ENCODE peak calls at places on chromosomes 1 and 21, in four cellular contexts. One of them, this sample, is unnamed.

GRCh38 chr1:176692431-176692830 is 229.5 kb downstream of the PAPPA2 start:
- DNase-seq in stomach: no peak
- DNase-seq in heart right ventricle: peak; percentile 77
- DNase-seq in tibial artery: no peak
- DNase-seq in this sample: no peak

GRCh38 chr21:15289896-15290841 is 225.4 kb upstream of the NRIP1 start:
- DNase-seq in stomach: peak; percentile 76
- DNase-seq in heart right ventricle: peak; percentile 31
- DNase-seq in tibial artery: no peak
- DNase-seq in this sample: no peak

GRCh38 chr21:15097580-15097979 is 32.8 kb upstream of the NRIP1 start:
- DNase-seq in stomach: no peak
- DNase-seq in heart right ventricle: no peak
- DNase-seq in tibial artery: no peak
- DNase-seq in this sample: no peak

GRCh38 chr1:53681647-53682368 is 57.2 kb downstream of the GLIS1 start:
- DNase-seq in stomach: peak; percentile 48
- DNase-seq in heart right ventricle: peak; percentile 33
- DNase-seq in tibial artery: no peak
- DNase-seq in this sample: no peak

GRCh38 chr1:238738942-238739341 is 647.4 kb upstream of the CHRM3 start:
- DNase-seq in stomach: no peak
- DNase-seq in heart right ventricle: no peak
- DNase-seq in tibial artery: no peak
- DNase-seq in this sample: no peak

GRCh38 chr1:8314346-8315280 is 3.3 kb upstream of the SLC45A1 start:
- DNase-seq in stomach: peak; percentile 83
- DNase-seq in heart right ventricle: peak; percentile 68
- DNase-seq in tibial artery: peak; percentile 86
- DNase-seq in this sample: peak; percentile 80

GRCh38 chr1:160830321-160831153 is 32.1 kb downstream of the CD244 start:
- DNase-seq in stomach: peak; percentile 89
- DNase-seq in heart right ventricle: peak; percentile 39
- DNase-seq in tibial artery: no peak
- DNase-seq in this sample: no peak

GRCh38 chr1:44587796-44588460 is 86.4 kb downstream of the TMEM53 start:
- DNase-seq in stomach: no peak
- DNase-seq in heart right ventricle: peak; percentile 26
- DNase-seq in tibial artery: no peak
- DNase-seq in this sample: no peak

GRCh38 chr1:39574646-39575045 is 1.9 kb downstream of the PABPC4 start:
- DNase-seq in stomach: peak; percentile 50
- DNase-seq in heart right ventricle: no peak
- DNase-seq in tibial artery: no peak
- DNase-seq in this sample: no peak

GRCh38 chr1:68188644-68189340 is 43.5 kb downstream of the WLS start:
- DNase-seq in stomach: no peak
- DNase-seq in heart right ventricle: no peak
- DNase-seq in tibial artery: no peak
- DNase-seq in this sample: no peak

GRCh38 chr1:115118086-115118485 is 28.8 kb upstream of the TSPAN2 start:
- DNase-seq in stomach: no peak
- DNase-seq in heart right ventricle: no peak
- DNase-seq in tibial artery: no peak
- DNase-seq in this sample: no peak

GRCh38 chr1:167713330-167714081 is 8.3 kb upstream of the MPZL1 start:
- DNase-seq in stomach: no peak
- DNase-seq in heart right ventricle: no peak
- DNase-seq in tibial artery: peak; percentile 70
- DNase-seq in this sample: no peak

GRCh38 chr1:50423670-50424000 is 392 bp upstream of the DMRTA2 start:
- DNase-seq in stomach: no peak
- DNase-seq in heart right ventricle: no peak
- DNase-seq in tibial artery: no peak
- DNase-seq in this sample: no peak

GRCh38 chr1:3369437-3370076 is 84.9 kb upstream of the ARHGEF16 start:
- DNase-seq in stomach: peak; percentile 67
- DNase-seq in heart right ventricle: no peak
- DNase-seq in tibial artery: peak; percentile 95
- DNase-seq in this sample: no peak

GRCh38 chr1:32063261-32063681 is 9.5 kb upstream of the TMEM39B start:
- DNase-seq in stomach: no peak
- DNase-seq in heart right ventricle: no peak
- DNase-seq in tibial artery: no peak
- DNase-seq in this sample: no peak

GRCh38 chr1:17572264-17572985 is 32.9 kb downstream of the ARHGEF10L start:
- DNase-seq in stomach: no peak
- DNase-seq in heart right ventricle: no peak
- DNase-seq in tibial artery: no peak
- DNase-seq in this sample: no peak

GRCh38 chr1:221742555-221743415 is 896 bp upstream of the DUSP10 start:
- DNase-seq in stomach: peak; percentile 83
- DNase-seq in heart right ventricle: peak; percentile 93
- DNase-seq in tibial artery: peak; percentile 94
- DNase-seq in this sample: peak; percentile 58

GRCh38 chr1:115837762-115838421 is 3.0 kb downstream of the NHLH2 start:
- DNase-seq in stomach: no peak
- DNase-seq in heart right ventricle: no peak
- DNase-seq in tibial artery: no peak
- DNase-seq in this sample: no peak

GRCh38 chr1:210250665-210250997 is 18.0 kb downstream of the SERTAD4 start:
- DNase-seq in stomach: peak; percentile 65
- DNase-seq in heart right ventricle: peak; percentile 31
- DNase-seq in tibial artery: peak; percentile 74
- DNase-seq in this sample: no peak

GRCh38 chr1:43976045-43976444 is 1.3 kb downstream of the ATP6V0B start:
- DNase-seq in stomach: no peak
- DNase-seq in heart right ventricle: no peak
- DNase-seq in tibial artery: no peak
- DNase-seq in this sample: no peak

GRCh38 chr1:41102208-41102607 is 80.7 kb upstream of the SLFNL1 start:
- DNase-seq in stomach: peak; percentile 89
- DNase-seq in heart right ventricle: peak; percentile 87
- DNase-seq in tibial artery: peak; percentile 96
- DNase-seq in this sample: no peak

GRCh38 chr1:3610165-3610822 is 1.0 kb downstream of the MEGF6 start:
- DNase-seq in stomach: no peak
- DNase-seq in heart right ventricle: no peak
- DNase-seq in tibial artery: no peak
- DNase-seq in this sample: no peak

GRCh38 chr1:172582889-172583288 is 49.9 kb downstream of the SUCO start:
- DNase-seq in stomach: no peak
- DNase-seq in heart right ventricle: no peak
- DNase-seq in tibial artery: no peak
- DNase-seq in this sample: no peak
- TF ChIP-seq CTCF in stomach: no peak
- TF ChIP-seq CTCF in heart right ventricle: no peak
- TF ChIP-seq CTCF in tibial artery: no peak
- TF ChIP-seq CTCF in this sample: peak; percentile 50

DNA sequence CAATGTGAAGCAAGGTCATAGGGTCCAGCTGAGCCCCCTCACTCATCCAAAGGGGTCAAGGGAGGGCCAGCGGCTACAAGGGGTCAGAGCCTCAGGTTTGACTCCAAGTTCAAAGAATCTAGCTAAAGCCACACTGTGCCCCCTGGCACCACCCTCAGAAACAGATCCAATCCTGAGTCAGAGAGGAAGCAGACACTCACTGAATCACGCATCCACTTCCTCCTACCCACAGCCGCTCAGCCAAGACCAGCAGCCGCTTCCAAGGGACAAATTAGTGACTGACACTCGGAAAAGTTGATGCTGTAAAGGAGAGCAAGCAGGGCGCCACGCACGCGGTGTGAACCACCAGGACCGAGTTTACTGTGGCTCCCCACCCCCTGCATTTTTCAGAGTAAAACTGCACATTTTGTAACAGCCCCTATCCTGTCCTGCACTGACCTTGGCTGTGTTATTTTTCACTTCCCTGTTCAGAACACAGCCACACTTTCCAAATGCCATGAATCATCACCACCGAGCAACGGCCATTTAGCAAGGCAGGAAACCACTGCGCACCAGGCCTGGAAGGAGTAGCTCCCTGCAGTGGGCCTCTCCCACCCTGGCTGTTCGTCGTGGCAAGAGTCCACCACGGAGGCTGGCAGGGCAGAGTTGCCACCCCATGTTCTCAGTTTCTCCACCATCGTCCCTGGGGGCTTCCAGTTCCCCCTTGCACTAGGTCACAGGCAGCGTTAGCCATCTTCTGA is 147.8 kb downstream of the TOMM20 start:
- DNase-seq in stomach: peak; percentile 67
- DNase-seq in heart right ventricle: peak; percentile 74
- DNase-seq in tibial artery: peak; percentile 95
- DNase-seq in this sample: peak; percentile 76
- H3K4me1 ChIP-seq in stomach: peaks cover 83% of the 10 kb centered on the region
- H3K4me1 ChIP-seq in heart right ventricle: peaks cover 64% of the 10 kb centered on the region
- H3K4me1 ChIP-seq in tibial artery: peaks cover 9% of the 10 kb centered on the region
- H3K4me1 ChIP-seq in this sample: peaks cover 46% of the 10 kb centered on the region

DNA sequence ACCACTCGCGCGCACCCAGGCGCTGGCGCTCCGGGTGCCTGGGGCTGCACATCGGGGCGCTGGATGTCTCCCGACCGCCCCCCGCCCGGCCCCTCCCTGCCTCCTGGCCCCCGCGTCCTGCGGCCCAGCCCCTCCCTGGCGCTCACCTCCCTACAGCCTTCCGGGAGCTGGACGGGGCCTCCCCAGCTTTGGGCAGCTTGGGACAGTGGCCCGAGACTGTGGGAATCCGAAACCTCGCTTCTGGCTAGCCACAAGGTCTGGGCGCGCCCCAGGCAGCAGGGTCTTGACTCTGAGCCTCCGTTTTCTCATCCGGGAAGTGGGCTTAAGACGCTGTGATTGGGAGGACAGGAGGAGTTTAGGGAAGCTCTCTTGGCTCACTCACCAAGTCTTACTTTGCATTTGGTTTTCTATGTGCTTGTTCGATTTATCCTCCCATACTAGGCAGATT is 713 bp upstream of the WNT4 start:
- DNase-seq in stomach: peak; percentile 28
- DNase-seq in heart right ventricle: no peak
- DNase-seq in tibial artery: no peak
- DNase-seq in this sample: no peak
- H3K4me3 ChIP-seq in stomach: peak overlapping the region; percentile 47
- H3K4me3 ChIP-seq in heart right ventricle: peak overlapping the region; percentile 49
- H3K4me3 ChIP-seq in tibial artery: peak overlapping the region; percentile 57
- H3K4me3 ChIP-seq in this sample: peak overlapping the region; percentile 66

GRCh38 chr1:29875557-29876028 is 639.3 kb downstream of the PTPRU start:
- DNase-seq in stomach: no peak
- DNase-seq in heart right ventricle: no peak
- DNase-seq in tibial artery: no peak
- DNase-seq in this sample: no peak

GRCh38 chr1:29878501-29878900 is 642.2 kb downstream of the PTPRU start:
- DNase-seq in stomach: no peak
- DNase-seq in heart right ventricle: no peak
- DNase-seq in tibial artery: no peak
- DNase-seq in this sample: no peak

GRCh38 chr1:29876441-29876840 is 640.1 kb downstream of the PTPRU start:
- DNase-seq in stomach: no peak
- DNase-seq in heart right ventricle: no peak
- DNase-seq in tibial artery: no peak
- DNase-seq in this sample: no peak

GRCh38 chr1:29879217-29879616 is 642.9 kb downstream of the PTPRU start:
- DNase-seq in stomach: no peak
- DNase-seq in heart right ventricle: no peak
- DNase-seq in tibial artery: no peak
- DNase-seq in this sample: no peak

GRCh38 chr1:29876902-29877301 is 640.6 kb downstream of the PTPRU start:
- DNase-seq in stomach: no peak
- DNase-seq in heart right ventricle: no peak
- DNase-seq in tibial artery: no peak
- DNase-seq in this sample: no peak
- TF ChIP-seq CTCF in stomach: no peak
- TF ChIP-seq CTCF in heart right ventricle: no peak
- TF ChIP-seq CTCF in tibial artery: no peak
- TF ChIP-seq CTCF in this sample: no peak

DNA sequence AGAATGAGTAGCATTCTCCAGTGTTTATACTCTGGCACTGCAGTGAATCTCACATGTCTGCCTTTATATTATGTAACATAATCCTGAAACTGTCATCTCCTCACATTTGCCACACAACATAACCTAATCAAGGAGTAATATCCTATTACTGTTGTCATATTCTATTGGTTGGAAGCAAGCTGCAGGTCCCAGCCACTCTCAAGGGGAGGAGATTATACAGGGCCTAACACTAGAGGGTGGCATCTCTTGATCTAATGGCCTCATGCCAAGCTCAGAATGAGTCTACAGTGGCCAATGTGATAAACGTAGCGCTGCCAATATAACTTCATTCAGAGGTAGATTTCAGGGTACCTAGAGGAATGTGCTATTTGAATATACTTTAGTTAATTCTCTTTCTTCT is 166.8 kb downstream of the BACH1 start:
- DNase-seq in stomach: no peak
- DNase-seq in heart right ventricle: no peak
- DNase-seq in tibial artery: no peak
- DNase-seq in this sample: no peak
- H3K4me1 ChIP-seq in stomach: no peaks in the 10 kb centered on the region
- H3K4me1 ChIP-seq in heart right ventricle: no peaks in the 10 kb centered on the region
- H3K4me1 ChIP-seq in tibial artery: no peaks in the 10 kb centered on the region
- H3K4me1 ChIP-seq in this sample: no peaks in the 10 kb centered on the region

DNA sequence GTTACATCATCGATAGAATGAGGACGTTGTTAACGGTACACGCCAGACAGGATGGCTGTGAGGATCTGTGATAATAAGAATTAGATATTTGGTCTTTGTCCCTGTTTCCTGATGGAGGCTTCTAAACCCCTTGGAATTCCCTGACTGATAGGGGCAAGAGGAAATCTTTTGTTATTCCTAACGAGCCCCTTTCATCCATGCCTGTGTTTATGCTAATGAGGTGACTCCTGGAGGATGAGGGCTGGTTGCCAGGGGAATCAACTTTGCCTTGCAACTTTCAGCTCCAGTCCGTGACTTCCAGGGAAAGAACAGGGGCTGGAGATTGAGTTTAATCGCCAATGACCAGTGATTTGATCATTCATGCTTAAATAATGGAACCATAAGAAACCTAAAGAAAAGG is 39.3 kb upstream of the NLRP3 start:
- DNase-seq in stomach: no peak
- DNase-seq in heart right ventricle: no peak
- DNase-seq in tibial artery: no peak
- DNase-seq in this sample: no peak
- H3K4me3 ChIP-seq in stomach: no peak overlapping the region
- H3K4me3 ChIP-seq in heart right ventricle: no peak overlapping the region
- H3K4me3 ChIP-seq in tibial artery: no peak overlapping the region
- H3K4me3 ChIP-seq in this sample: no peak overlapping the region

GRCh38 chr1:54998677-54999076 is at the start of gene BSND:
- DNase-seq in stomach: no peak
- DNase-seq in heart right ventricle: no peak
- DNase-seq in tibial artery: no peak
- DNase-seq in this sample: no peak
- TF ChIP-seq CTCF in stomach: no peak
- TF ChIP-seq CTCF in heart right ventricle: no peak
- TF ChIP-seq CTCF in tibial artery: no peak
- TF ChIP-seq CTCF in this sample: no peak